ENCODE peak calls at places on chromosomes 5 and 9, in seven cellular contexts. V, R, L, G, X, I and K are unnamed samples.

GRCh38 chr5:34012791-34013190 is 4.9 kb upstream of the AMACR start:
- DNase-seq in X (no peak), G (no peak), V (no peak), R (no peak), L (no peak), I (no peak), K (no peak)

GRCh38 chr5:2674456-2674855 is 77.0 kb downstream of the IRX2 start:
- DNase-seq in I (no peak), G (no peak), R (no peak), L (no peak), V (no peak), X (no peak), K (no peak)

GRCh38 chr5:173394701-173395100 is 66.5 kb upstream of the STC2 start:
- DNase-seq in X (no peak), G (no peak), I (peak), V (no peak), L (no peak), R (no peak), K (no peak)

GRCh38 chr5:6508931-6509330 is 60.3 kb downstream of the UBE2QL1 start:
- DNase-seq in X (no peak), I (no peak), R (no peak), V (no peak), L (no peak), G (no peak), K (peak)

GRCh38 chr5:124655211-124655880 is 91.1 kb downstream of the ZNF608 start:
- DNase-seq in V (no peak), L (no peak), G (no peak), X (no peak), I (peak), R (no peak), K (no peak)

GRCh38 chr9:13728121-13728520 is 448.6 kb upstream of the MPDZ start:
- DNase-seq in G (no peak), V (no peak), L (no peak), X (no peak), R (peak), I (no peak), K (no peak)

GRCh38 chr5:80216753-80217596 is 38.9 kb downstream of the SERINC5 start:
- DNase-seq in I (no peak), R (peak), X (no peak), V (no peak), L (no peak), G (no peak), K (peak)

GRCh38 chr5:172901788-172902496 is 57.3 kb upstream of the RPL26L1 start:
- DNase-seq in R (no peak), I (peak), G (no peak), L (no peak), X (no peak), V (no peak), K (peak)

GRCh38 chr5:105868038-105868775 is 1802.5 kb downstream of the EFNA5 start:
- DNase-seq in L (no peak), I (peak), R (no peak), G (no peak), X (no peak), V (no peak), K (no peak)

GRCh38 chr5:72122619-72123018 is 15.3 kb downstream of the MAP1B start:
- DNase-seq in G (no peak), V (no peak), R (no peak), I (no peak), L (no peak), X (no peak), K (no peak)

GRCh38 chr9:136318769-136319241 is 8.5 kb upstream of the GPSM1 start:
- DNase-seq in X (no peak), V (no peak), R (no peak), I (no peak), L (no peak), G (no peak), K (peak)

GRCh38 chr9:114611516-114612271 is 603 bp downstream of the TMEM268 start:
- DNase-seq in G (peak), L (peak), V (peak), X (peak), R (peak), I (peak), K (peak)

GRCh38 chr5:146026307-146027010 is 78.9 kb downstream of the PLAC8L1 start:
- DNase-seq in I (no peak), G (no peak), L (peak), X (no peak), R (no peak), V (no peak), K (no peak)

GRCh38 chr9:112042244-112042638 is 132.9 kb downstream of the SUSD1 start:
- DNase-seq in G (no peak), X (no peak), V (no peak), L (no peak), I (no peak), R (no peak), K (no peak)

GRCh38 chr5:52786937-52787599 is 648 bp upstream of the ITGA1 start:
- DNase-seq in L (peak), G (no peak), I (no peak), V (no peak), X (peak), R (no peak), K (no peak)

GRCh38 chr9:135077497-135078200 is 9.8 kb upstream of the OLFM1 start:
- DNase-seq in R (peak), X (no peak), L (peak), V (peak), I (peak), G (no peak), K (no peak)

GRCh38 chr9:92132501-92132900 is 17.3 kb upstream of the SPTLC1 start:
- DNase-seq in L (no peak), V (no peak), G (no peak), R (no peak), X (no peak), I (no peak), K (no peak)

GRCh38 chr9:103188966-103189365 is 193.8 kb downstream of the CYLC2 start:
- DNase-seq in I (no peak), G (no peak), V (no peak), L (no peak), X (no peak), R (no peak), K (no peak)

GRCh38 chr5:159786901-159787691 is 129.2 kb upstream of the ADRA1B start:
- DNase-seq in R (no peak), X (no peak), I (peak), L (no peak), V (no peak), G (peak), K (peak)

GRCh38 chr5:109352024-109352423 is 57.8 kb downstream of the PJA2 start:
- DNase-seq in I (no peak), L (no peak), R (no peak), X (no peak), G (no peak), V (no peak), K (no peak)

GRCh38 chr9:102700936-102701335 is 294.2 kb upstream of the CYLC2 start:
- DNase-seq in L (no peak), R (no peak), V (no peak), I (no peak), G (no peak), X (no peak), K (no peak)

GRCh38 chr5:135861646-135862045 is 27.2 kb downstream of the SLC25A48 start:
- DNase-seq in I (peak), R (no peak), X (no peak), G (no peak), L (no peak), V (no peak), K (no peak)